ENCODE peak calls at places on chromosomes 1 and 21, in five cellular contexts. L is mucosa of descending colon, G is tibial nerve, M is BE2C, Z is fibroblast of villous mesenchyme. J is an unnamed sample.

GRCh38 chr1:100868364-100868995 is 26.2 kb downstream of the EXTL2 start:
- DNase-seq in L (no peak), G (no peak), M (no peak), Z (peak; percentile 73), J (no peak)

GRCh38 chr21:38626311-38626710 is 128.0 kb upstream of the ERG start:
- DNase-seq in L (no peak), G (no peak), M (no peak), Z (no peak), J (no peak)

GRCh38 chr1:52348704-52349301 is 17.2 kb downstream of the CC2D1B start:
- DNase-seq in L (no peak), G (no peak), M (peak; percentile 52), Z (peak; percentile 68), J (no peak)

GRCh38 chr1:117060441-117061317 is 553 bp downstream of the TTF2 start:
- DNase-seq in L (peak; percentile 43), G (no peak), M (peak; percentile 18), Z (peak; percentile 51), J (no peak)

GRCh38 chr21:42047821-42048613 is 23.1 kb upstream of the UMODL1 start:
- DNase-seq in L (peak; percentile 44), G (peak; percentile 20), M (no peak), Z (peak; percentile 90), J (no peak)

GRCh38 chr1:234769284-234769998 is 159.5 kb upstream of the IRF2BP2 start:
- DNase-seq in L (no peak), G (no peak), M (no peak), Z (no peak), J (no peak)

GRCh38 chr1:8822383-8823294 is 5.2 kb upstream of the RERE start:
- DNase-seq in L (no peak), G (no peak), M (no peak), Z (peak; percentile 98), J (no peak)

GRCh38 chr1:234770924-234771540 is 161.1 kb upstream of the IRF2BP2 start:
- DNase-seq in L (no peak), G (no peak), M (no peak), Z (no peak), J (no peak)

GRCh38 chr21:43866233-43866632 is 1.2 kb downstream of the AGPAT3 start:
- DNase-seq in L (peak; percentile 67), G (no peak), M (peak; percentile 45), Z (peak; percentile 71), J (no peak)

GRCh38 chr1:18965206-18966173 is 9.0 kb upstream of the IFFO2 start:
- DNase-seq in L (no peak), G (no peak), M (no peak), Z (peak; percentile 33), J (no peak)

GRCh38 chr1:217106231-217106630 is 383.0 kb upstream of the ESRRG start:
- DNase-seq in L (no peak), G (no peak), M (no peak), Z (no peak), J (no peak)

GRCh38 chr1:44805311-44806024 is 1.7 kb downstream of the DYNLT4 start:
- DNase-seq in L (peak; percentile 34), G (no peak), M (no peak), Z (no peak), J (no peak)

GRCh38 chr1:159428536-159428935 is 3.5 kb upstream of the OR10J4 start:
- DNase-seq in L (no peak), G (no peak), M (no peak), Z (peak; percentile 7), J (no peak)

GRCh38 chr1:26811057-26811456 is 15.4 kb upstream of the ZDHHC18 start:
- DNase-seq in L (no peak), G (no peak), M (no peak), Z (no peak), J (no peak)

GRCh38 chr1:33660244-33660643 is 187.8 kb downstream of the ZSCAN20 start:
- DNase-seq in L (no peak), G (no peak), M (no peak), Z (peak; percentile 8), J (no peak)

GRCh38 chr21:44525431-44526095 is 14.4 kb downstream of the KRTAP10-1 start:
- DNase-seq in L (no peak), G (no peak), M (peak; percentile 9), Z (no peak), J (peak; percentile 7)

GRCh38 chr1:180366386-180367068 is 135.8 kb downstream of the ACBD6 start:
- DNase-seq in L (no peak), G (no peak), M (no peak), Z (peak; percentile 45), J (no peak)

GRCh38 chr1:26035203-26035958 is 10.5 kb downstream of the SLC30A2 start:
- DNase-seq in L (peak; percentile 92), G (peak; percentile 88), M (peak; percentile 93), Z (peak; percentile 89), J (peak; percentile 80)

GRCh38 chr1:59643526-59643925 is 171.2 kb upstream of the HOOK1 start:
- DNase-seq in L (no peak), G (no peak), M (no peak), Z (no peak), J (no peak)

GRCh38 chr1:33893147-33893830 is 29.4 kb downstream of the HMGB4 start:
- DNase-seq in L (no peak), G (no peak), M (no peak), Z (peak; percentile 38), J (no peak)

GRCh38 chr1:239308701-239309333 is 77.6 kb upstream of the CHRM3 start:
- DNase-seq in L (peak; percentile 57), G (no peak), M (peak; percentile 52), Z (no peak), J (no peak)

GRCh38 chr1:167427843-167428242 is 90.5 kb downstream of the CD247 start:
- DNase-seq in L (no peak), G (no peak), M (no peak), Z (peak; percentile 35), J (no peak)

GRCh38 chr21:25568230-25568629 is 39.1 kb downstream of the MRPL39 start:
- DNase-seq in L (no peak), G (no peak), M (no peak), Z (peak; percentile 70), J (no peak)

GRCh38 chr1:206923961-206924548 is 2.3 kb upstream of the FCMR start:
- DNase-seq in L (no peak), G (no peak), M (no peak), Z (no peak), J (no peak)

GRCh38 chr1:206921772-206922265 is at the start of gene FCMR:
- DNase-seq in L (no peak), G (no peak), M (no peak), Z (no peak), J (no peak)

GRCh38 chr1:206924549-206925115 is 2.9 kb upstream of the FCMR start:
- DNase-seq in L (no peak), G (no peak), M (no peak), Z (no peak), J (no peak)

GRCh38 chr1:206923009-206923960 is 1.5 kb upstream of the FCMR start:
- DNase-seq in L (peak; percentile 55), G (no peak), M (no peak), Z (no peak), J (peak; percentile 62)

GRCh38 chr1:206922524-206922923 is 783 bp upstream of the FCMR start:
- DNase-seq in L (no peak), G (no peak), M (no peak), Z (no peak), J (no peak)
- TF ChIP-seq CTCF in L (no peak), G (no peak), M (no peak), Z (no peak), J (no peak)

DNA sequence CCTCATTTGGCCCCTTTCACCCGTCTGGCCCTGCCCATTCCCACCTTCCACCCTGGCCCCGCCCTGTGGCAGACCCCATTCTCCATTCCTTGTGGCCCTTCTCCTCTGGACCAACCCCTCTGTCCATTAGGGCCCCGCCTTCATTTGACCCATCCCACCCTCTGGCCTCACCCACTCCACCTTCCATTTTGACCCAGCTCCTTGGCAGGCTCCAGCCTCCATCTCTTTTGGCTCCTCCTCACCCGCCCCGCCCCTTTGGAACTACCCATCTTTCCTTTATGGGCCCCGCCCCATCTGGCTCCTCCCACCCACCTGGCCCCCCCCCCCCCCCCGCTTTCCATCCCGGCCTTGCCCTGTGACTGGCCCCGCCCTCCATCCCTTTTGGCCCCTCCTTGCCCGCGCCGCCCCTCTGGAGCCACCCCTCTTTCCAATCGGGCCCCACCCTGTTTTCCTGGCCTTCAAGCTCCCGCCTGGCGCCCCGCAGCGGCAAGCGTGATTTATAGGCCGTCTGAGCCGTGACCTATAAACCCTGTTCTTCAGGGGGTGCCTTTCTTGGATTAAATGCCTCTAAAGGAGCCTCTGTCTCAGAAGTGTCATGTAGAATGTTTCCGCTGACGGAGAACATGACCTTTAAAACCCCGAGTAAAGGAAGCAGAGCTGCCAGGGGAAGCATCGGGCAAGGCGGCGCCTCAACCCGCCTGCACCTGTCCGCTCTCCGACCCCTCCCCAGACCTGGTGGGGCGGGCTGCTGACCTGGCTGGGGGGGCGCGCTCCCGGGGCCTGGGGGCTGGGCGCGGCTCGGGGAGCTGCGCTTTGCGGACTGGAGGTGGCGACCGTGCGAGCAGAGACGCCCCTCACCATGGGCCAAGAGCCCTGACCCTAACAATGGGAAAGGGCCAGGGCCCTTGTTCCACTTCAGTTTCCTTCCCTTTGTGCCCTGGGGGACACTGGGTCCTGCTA is 178.0 kb downstream of the CAMTA1 start:
- DNase-seq in L (peak; percentile 90), G (peak; percentile 31), M (no peak), Z (no peak), J (no peak)
- TF ChIP-seq CTCF in L (no peak), G (no peak), M (no peak), Z (no peak), J (no peak)

DNA sequence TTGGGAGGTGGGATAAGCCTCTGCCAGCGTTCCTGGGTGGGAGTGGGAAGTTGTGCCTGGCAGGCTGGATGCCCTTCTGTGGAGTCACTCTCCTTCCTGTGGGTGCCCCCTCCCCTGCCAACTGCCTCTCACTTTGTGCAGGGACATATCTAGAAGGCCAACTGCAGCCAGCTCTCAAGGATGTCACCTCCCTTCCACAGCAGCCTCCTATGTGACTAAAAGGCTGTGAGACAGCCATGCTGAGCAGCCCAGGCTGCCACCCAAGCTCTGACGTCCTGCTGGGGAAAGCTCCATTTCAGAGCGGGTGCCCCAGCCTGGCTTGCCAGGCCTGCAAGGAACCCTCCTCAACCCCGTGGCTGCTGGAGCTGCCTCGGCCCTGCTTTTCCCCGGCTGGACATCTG is 19.6 kb upstream of the SLC26A9 start:
- DNase-seq in L (no peak), G (no peak), M (no peak), Z (no peak), J (no peak)
- TF ChIP-seq CTCF in L (no peak), G (no peak), M (no peak), Z (no peak), J (no peak)

GRCh38 chr1:81021134-81021533 is 779.6 kb upstream of the ADGRL2 start:
- DNase-seq in L (no peak), G (no peak), M (no peak), Z (no peak), J (no peak)
- TF ChIP-seq CTCF in L (no peak), G (no peak), M (no peak), Z (no peak), J (no peak)

J was measured in activated B cell treated with CpG ODN at 0.5 μM for 24 hours.